ENCODE peak calls at places on chromosomes 6 and 20, in four cellular contexts. B is thoracic aorta; K is CD4-positive, alpha-beta T cell; X is CD8-positive, alpha-beta T cell. N is an unnamed sample.

GRCh38 chr6:133187114-133187513 is 54.0 kb upstream of the EYA4 start:
- DNase-seq in B (no peak), K (no peak), X (no peak), N (no peak)

GRCh38 chr6:36340671-36341454 is 4.2 kb upstream of the BNIP5 start:
- DNase-seq in B (peak; percentile 47), K (peak; percentile 66), X (peak; percentile 66), N (peak; percentile 45)

GRCh38 chr6:3518356-3518841 is 61.5 kb upstream of the SLC22A23 start:
- DNase-seq in B (no peak), K (no peak), X (no peak), N (no peak)

GRCh38 chr20:24984963-24985640 is 7.4 kb downstream of the APMAP start:
- DNase-seq in B (no peak), K (no peak), X (no peak), N (no peak)

GRCh38 chr20:35626386-35627001 is 10.9 kb downstream of the SPAG4 start:
- DNase-seq in B (no peak), K (no peak), X (no peak), N (no peak)

GRCh38 chr20:3085571-3086072 is 1.1 kb upstream of the AVP start:
- DNase-seq in B (no peak), K (no peak), X (no peak), N (no peak)

GRCh38 chr6:52497652-52498408 is 77.7 kb downstream of the EFHC1 start:
- DNase-seq in B (no peak), K (no peak), X (no peak), N (no peak)

GRCh38 chr6:41935190-41935569 is 6.4 kb downstream of the CCND3 start:
- DNase-seq in B (no peak), K (no peak), X (no peak), N (no peak)

GRCh38 chr6:2244261-2245102 is 923 bp downstream of the GMDS start:
- DNase-seq in B (no peak), K (no peak), X (no peak), N (no peak)

GRCh38 chr20:10665791-10666190 is 8.0 kb downstream of the JAG1 start:
- DNase-seq in B (no peak), K (no peak), X (no peak), N (no peak)

GRCh38 chr20:17066955-17067354 is 159.9 kb upstream of the PCSK2 start:
- DNase-seq in B (no peak), K (no peak), X (no peak), N (no peak)

GRCh38 chr6:75800133-75800532 is 51.1 kb downstream of the MYO6 start:
- DNase-seq in B (no peak), K (no peak), X (no peak), N (no peak)

GRCh38 chr6:139887275-139887674 is 512.8 kb upstream of the CITED2 start:
- DNase-seq in B (no peak), K (no peak), X (no peak), N (no peak)

GRCh38 chr6:11434565-11435326 is 102.8 kb upstream of the TMEM170B start:
- DNase-seq in B (peak; percentile 16), K (no peak), X (no peak), N (no peak)

GRCh38 chr20:6122111-6122872 is 538 bp downstream of the FERMT1 start:
- DNase-seq in B (no peak), K (no peak), X (no peak), N (no peak)

GRCh38 chr6:14910692-14911547 is 334.9 kb upstream of the JARID2 start:
- DNase-seq in B (no peak), K (no peak), X (no peak), N (peak; percentile 9)

GRCh38 chr6:84728602-84729001 is 35.8 kb downstream of the TBX18 start:
- DNase-seq in B (no peak), K (no peak), X (no peak), N (no peak)

GRCh38 chr6:135876048-135876447 is 24.5 kb downstream of the PDE7B start:
- DNase-seq in B (no peak), K (no peak), X (peak; percentile 59), N (no peak)

GRCh38 chr6:5113096-5113495 is 28.0 kb downstream of the PPP1R3G start:
- DNase-seq in B (no peak), K (no peak), X (no peak), N (no peak)

GRCh38 chr6:5120011-5120410 is 34.9 kb downstream of the PPP1R3G start:
- DNase-seq in B (no peak), K (no peak), X (no peak), N (no peak)

GRCh38 chr6:5115168-5115567 is 30.0 kb downstream of the PPP1R3G start:
- DNase-seq in B (no peak), K (no peak), X (no peak), N (no peak)

GRCh38 chr6:5119090-5119951 is 34.2 kb downstream of the PPP1R3G start:
- DNase-seq in B (no peak), K (no peak), X (no peak), N (no peak)

DNA sequence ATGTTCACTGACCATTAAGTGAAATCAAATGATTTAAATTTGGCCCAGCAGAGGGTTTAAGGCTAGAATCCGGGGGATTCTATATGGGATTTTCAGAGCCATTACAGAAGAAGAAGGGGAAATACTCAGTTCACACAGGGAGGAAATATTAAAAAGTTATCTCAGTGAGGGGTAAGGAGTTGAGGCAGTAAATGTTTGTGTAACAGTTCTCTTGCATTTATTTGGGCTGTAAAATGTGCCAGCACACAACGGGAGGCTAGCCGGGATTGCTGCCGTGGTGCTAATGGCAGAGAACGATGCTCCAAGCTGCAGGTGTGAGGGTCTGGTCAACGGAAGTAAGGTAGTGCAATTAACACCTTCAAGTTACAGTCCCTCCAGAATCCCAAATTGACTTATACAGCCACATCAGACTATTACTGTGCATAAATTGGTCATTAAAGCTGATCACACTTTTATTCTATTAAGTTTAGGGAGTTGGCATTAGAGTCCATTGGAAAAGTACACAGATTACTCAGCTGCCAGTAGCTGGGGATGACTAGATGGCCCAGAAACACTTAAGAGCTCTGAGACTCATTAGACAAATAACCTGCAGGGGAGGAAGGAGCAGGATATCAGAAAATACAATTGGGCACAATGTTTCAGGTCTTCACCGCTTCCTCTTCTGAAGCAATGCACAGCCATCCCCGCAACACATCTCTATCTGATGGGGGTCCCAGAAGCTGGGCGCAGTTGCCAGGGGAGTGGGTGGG is 31.3 kb downstream of the PPP1R3G start:
- DNase-seq in B (no peak), K (no peak), X (no peak), N (no peak)
- H3K27ac ChIP-seq in B (no peak overlapping the region), K (no peak overlapping the region), X (no peak overlapping the region), N (no peak overlapping the region)

DNA sequence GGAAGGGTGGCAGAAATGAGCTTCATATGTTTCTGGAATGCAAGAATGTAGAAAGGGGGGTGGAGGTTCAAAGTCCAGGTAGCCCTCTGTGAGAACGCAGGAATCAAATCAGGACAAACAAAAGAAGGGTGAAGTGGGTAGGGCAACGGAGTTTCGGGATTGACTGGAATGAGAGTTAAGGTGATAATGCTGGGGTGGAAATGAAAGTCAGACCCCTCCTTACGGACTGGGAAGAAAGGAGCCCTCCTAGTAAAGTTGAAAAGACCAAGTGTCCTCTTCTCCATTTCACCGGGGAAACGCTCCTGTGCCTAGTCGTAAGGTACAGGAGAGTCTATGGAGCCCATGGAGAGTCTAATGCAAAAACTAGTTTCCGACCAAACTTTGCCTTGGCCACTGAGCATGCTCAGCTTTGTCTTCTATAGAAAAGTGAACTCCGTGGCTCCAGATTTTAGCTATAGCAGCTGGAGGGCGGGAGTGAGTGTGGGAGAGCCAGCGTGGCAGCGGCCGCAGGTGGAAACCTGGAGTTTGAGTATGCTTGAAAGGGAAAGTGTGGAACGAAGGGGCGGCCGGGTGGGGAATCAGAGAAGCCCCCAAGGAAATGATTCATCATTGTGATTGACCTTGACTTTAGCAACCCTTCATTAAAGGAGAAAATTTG is 1.4 kb upstream of the LRRC1 start:
- DNase-seq in B (no peak), K (no peak), X (no peak), N (no peak)
- H3K27ac ChIP-seq in B (no peak overlapping the region), K (no peak overlapping the region), X (no peak overlapping the region), N (peak overlapping the region; percentile 79)

GRCh38 chr20:62728028-62728780 is 19.6 kb downstream of the NTSR1 start:
- DNase-seq in B (no peak), K (no peak), X (no peak), N (no peak)

GRCh38 chr20:62727584-62728027 is 19.0 kb downstream of the NTSR1 start:
- DNase-seq in B (no peak), K (no peak), X (no peak), N (no peak)

GRCh38 chr20:62726276-62726675 is 17.6 kb downstream of the NTSR1 start:
- DNase-seq in B (no peak), K (no peak), X (no peak), N (no peak)

GRCh38 chr20:62725596-62726268 is 17.1 kb downstream of the NTSR1 start:
- DNase-seq in B (no peak), K (no peak), X (peak; percentile 10), N (no peak)

GRCh38 chr20:62726716-62727583 is 18.3 kb downstream of the NTSR1 start:
- DNase-seq in B (no peak), K (no peak), X (no peak), N (no peak)
- H3K27ac ChIP-seq in B (no peak overlapping the region), K (no peak overlapping the region), X (no peak overlapping the region), N (no peak overlapping the region)

DNA sequence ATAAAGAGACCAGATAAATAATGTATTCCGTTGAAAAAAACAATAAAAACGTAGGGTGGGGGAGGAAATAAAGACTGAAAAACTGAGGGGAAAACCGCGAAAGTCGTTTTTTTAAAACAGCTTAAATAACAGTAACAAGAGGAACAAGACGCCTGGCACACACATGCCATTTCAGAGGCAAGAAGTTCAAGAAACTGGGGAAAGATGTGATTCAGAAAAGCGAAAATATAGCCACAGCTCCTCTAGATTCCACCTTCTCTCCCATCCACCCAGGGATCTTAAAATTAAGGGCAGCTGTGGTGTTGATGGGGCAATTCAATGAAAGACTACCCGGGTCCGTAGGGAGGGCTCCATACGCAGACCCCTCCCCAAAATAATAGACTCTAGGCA is 1.3 kb downstream of the EPB41L2 start:
- DNase-seq in B (no peak), K (no peak), X (no peak), N (no peak)
- H3K27ac ChIP-seq in B (peak overlapping the region; percentile 44), K (no peak overlapping the region), X (no peak overlapping the region), N (peak overlapping the region; percentile 93)

GRCh38 chr6:919499-919898 is 226.6 kb upstream of the EXOC2 start:
- DNase-seq in B (no peak), K (no peak), X (no peak), N (no peak)

GRCh38 chr6:916160-916559 is 223.2 kb upstream of the EXOC2 start:
- DNase-seq in B (no peak), K (no peak), X (no peak), N (no peak)

GRCh38 chr6:917296-917695 is 224.4 kb upstream of the EXOC2 start:
- DNase-seq in B (no peak), K (no peak), X (no peak), N (no peak)

GRCh38 chr6:920512-920911 is 227.6 kb upstream of the EXOC2 start:
- DNase-seq in B (no peak), K (no peak), X (no peak), N (no peak)

GRCh38 chr6:917939-918338 is 225.0 kb upstream of the EXOC2 start:
- DNase-seq in B (no peak), K (no peak), X (no peak), N (no peak)
- H3K27ac ChIP-seq in B (no peak overlapping the region), K (no peak overlapping the region), X (no peak overlapping the region), N (no peak overlapping the region)